ENCODE peak calls at places on chromosomes 3 and 15, in four cellular contexts. Z is HepG2, I is A549, L is K562. O is an unnamed sample.

GRCh38 chr15:29058903-29059539 is 173.2 kb downstream of the APBA2 start:
- DNase-seq in Z (no peak), I (no peak), L (no peak), O (no peak)

GRCh38 chr3:107366766-107367165 is 10.5 kb upstream of the CCDC54 start:
- DNase-seq in Z (no peak), I (no peak), L (peak), O (no peak)

GRCh38 chr3:161413127-161413854 is 42.0 kb upstream of the SPTSSB start:
- DNase-seq in Z (no peak), I (no peak), L (no peak), O (no peak)

GRCh38 chr3:122581622-122582021 is 4.2 kb downstream of the PARP15 start:
- DNase-seq in Z (no peak), I (no peak), L (no peak), O (no peak)

GRCh38 chr15:60679256-60679655 is 200.3 kb upstream of the ICE2 start:
- DNase-seq in Z (no peak), I (no peak), L (no peak), O (no peak)

GRCh38 chr3:37221407-37221806 is 47.0 kb upstream of the LRRFIP2 start:
- DNase-seq in Z (peak), I (peak), L (no peak), O (no peak)

GRCh38 chr3:29822051-29822450 is 541.2 kb downstream of the RBMS3 start:
- DNase-seq in Z (no peak), I (no peak), L (no peak), O (no peak)

GRCh38 chr3:165852150-165852549 is 14.9 kb upstream of the BCHE start:
- DNase-seq in Z (no peak), I (no peak), L (no peak), O (no peak)

GRCh38 chr3:48528043-48528442 is 24.1 kb upstream of the SHISA5 start:
- DNase-seq in Z (no peak), I (no peak), L (no peak), O (no peak)

GRCh38 chr3:9080165-9080564 is 116.9 kb upstream of the RAD18 start:
- DNase-seq in Z (no peak), I (no peak), L (no peak), O (no peak)

DNA sequence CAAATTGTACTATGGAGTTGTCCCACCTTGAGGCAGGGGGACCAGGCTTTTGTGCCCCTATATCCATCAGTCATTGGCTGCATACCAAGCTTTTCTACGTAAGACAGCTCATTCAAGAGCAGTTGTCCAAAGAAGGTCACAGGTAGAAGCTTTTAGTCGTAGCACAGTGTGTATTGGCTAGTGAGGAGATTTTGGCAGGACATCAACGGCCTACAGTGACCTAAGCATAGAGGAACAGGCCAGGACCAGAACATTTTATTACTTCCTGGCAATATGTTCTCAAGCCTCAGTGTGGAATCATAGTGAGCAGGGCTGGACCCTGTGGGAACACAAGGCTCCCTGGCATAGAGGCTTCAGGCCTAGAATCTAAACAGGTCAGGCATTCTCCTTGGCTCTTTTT is 105.4 kb upstream of the ANKRD28 start:
- DNase-seq in Z (no peak), I (no peak), L (no peak), O (no peak)
- TF ChIP-seq CHD4 in Z (no peak), I (no peak), L (no peak), O (no peak)

DNA sequence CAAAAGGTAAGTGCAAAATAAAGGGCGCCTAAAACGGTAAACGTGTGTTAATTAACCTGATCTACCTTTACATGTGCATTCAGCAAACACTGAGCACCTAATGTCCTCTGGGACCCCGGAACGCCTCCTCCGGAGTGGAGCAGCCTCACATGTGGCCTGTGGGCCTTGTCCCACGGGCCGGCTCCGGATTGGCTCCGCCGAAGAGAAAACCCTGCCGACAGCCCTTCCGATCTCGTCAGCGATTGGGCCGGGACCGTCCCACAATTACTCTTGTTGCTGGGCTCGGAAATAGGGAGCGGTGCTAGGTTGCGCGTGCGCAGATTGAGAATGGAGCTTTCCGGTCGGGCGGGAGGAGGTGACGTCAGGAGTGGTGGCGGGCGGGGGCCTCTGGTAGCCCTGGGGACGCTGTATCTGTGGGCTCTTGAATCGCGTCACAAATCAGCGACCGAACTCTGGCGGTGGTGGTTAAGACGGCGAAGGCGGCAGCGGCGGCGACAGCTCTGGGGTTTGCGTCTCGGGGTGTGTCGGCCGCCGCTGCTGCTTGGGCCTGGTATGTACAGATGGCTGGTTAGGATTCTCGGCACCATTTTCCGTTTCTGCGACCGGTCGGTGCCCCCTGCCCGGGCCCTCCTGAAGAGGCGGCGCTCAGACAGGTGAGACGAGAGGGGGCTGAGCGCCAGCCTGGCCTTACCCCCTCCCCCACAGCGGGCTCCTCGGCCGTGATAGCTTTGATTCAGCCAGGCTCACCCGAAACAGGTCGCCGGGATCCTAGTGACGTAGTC is at the start of gene SENP2:
- DNase-seq in Z (peak), I (peak), L (peak), O (peak)
- TF ChIP-seq POLR2A in Z (peak), I (peak), L (peak), O (peak)

GRCh38 chr3:16663852-16664712 is 58.9 kb upstream of the DAZL start:
- DNase-seq in Z (no peak), I (no peak), L (no peak), O (no peak)

GRCh38 chr3:16670191-16670590 is 65.0 kb upstream of the DAZL start:
- DNase-seq in Z (no peak), I (no peak), L (no peak), O (no peak)

GRCh38 chr3:16667633-16668032 is 62.4 kb upstream of the DAZL start:
- DNase-seq in Z (no peak), I (no peak), L (no peak), O (no peak)

GRCh38 chr3:16668776-16669545 is 63.7 kb upstream of the DAZL start:
- DNase-seq in Z (no peak), I (no peak), L (no peak), O (no peak)

DNA sequence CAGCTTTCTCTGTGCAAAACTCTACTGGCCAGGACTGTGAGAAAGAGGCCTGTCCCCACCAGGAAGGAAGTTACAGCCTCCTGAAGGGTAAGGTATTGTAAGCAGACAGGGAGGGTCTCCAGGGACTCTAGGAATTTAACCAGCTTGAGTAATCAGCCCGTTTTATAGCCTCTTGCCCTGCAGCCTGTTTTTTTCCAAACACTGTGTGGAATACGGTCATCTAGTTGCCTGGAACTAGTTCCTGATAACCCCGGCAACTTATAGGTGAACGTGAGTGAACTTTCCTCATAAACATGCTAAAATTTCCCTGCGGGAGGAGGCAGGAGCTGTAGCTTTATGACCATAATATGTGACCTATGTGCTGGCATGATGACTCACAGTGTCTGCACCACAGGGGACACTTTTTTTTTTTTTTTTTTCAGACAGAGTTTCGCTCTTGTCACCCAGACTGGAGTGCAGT is 60.1 kb upstream of the DAZL start:
- DNase-seq in Z (no peak), I (peak), L (no peak), O (no peak)
- TF ChIP-seq CHD4 in Z (no peak), I (no peak), L (no peak), O (no peak)

GRCh38 chr15:41568350-41569017 is 9.5 kb downstream of the TYRO3 start:
- DNase-seq in Z (peak), I (no peak), L (peak), O (no peak)
- TF ChIP-seq POLR2A in Z (no peak), I (no peak), L (no peak), O (no peak)

DNA sequence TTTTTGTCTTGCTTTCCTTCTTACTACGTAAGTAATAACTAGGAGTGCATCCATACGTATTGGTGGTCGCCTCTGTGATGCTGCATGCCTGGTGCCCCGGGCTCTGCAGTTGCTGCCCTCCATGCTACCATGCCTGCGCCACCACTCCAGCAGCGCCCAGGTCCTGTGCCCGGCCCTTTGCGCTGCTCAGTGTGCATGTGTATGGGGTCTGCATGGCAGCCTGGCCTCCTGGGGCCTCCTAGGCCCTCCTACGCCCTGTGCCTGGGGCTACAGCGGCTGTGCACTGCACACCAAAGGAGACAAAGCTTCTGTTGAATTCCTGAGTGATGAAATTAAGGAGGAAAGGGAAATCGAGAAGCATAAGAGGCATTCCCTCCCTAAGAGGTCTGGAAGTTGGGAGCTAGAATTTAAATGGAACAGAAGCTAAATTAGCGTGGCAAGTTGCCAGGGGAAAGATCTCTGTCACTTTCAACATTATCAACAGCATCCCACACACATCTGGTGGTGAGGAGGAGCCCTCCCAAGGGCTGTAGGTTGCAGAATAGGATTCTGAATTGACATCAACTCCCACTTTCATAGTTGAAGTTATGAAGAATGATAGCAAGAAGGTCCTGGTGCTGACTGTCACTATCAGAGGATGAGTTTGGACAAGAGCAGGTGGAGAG is 275.0 kb upstream of the CHRM5 start:
- DNase-seq in Z (no peak), I (no peak), L (no peak), O (no peak)
- TF ChIP-seq CHD4 in Z (no peak), I (no peak), L (no peak), O (no peak)

DNA sequence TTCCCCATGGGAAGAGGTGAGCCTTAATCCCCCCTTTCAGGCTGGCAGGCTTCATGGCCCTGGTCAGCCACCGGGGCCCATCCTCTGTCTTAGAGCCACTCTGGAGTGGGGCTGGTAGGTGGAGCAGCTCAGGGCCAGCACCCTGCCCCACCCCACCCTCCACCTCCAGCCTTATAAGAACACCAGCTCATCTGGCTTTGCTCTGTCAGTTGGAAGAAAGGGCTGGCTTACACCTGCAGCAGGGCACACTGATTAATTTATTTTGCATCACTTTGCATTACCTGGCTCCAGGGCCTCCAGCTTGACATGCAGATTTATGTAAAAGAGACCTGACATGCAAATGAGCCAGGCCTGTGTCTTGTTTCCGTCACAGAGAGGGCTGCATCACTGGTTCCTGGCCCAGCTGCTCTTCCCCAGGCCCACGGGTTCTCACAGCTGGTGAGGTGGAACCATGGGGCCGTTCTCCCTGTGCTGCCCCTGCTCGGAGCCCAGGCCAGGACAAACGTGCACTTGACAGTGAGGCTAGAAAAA is 44.4 kb upstream of the MAGEF1 start:
- DNase-seq in Z (no peak), I (no peak), L (no peak), O (no peak)
- TF ChIP-seq POLR2A in Z (no peak), I (no peak), L (no peak), O (no peak)